ENCODE peak calls at places on chromosome 12, in eight cellular contexts. Y is left lung, L is LNCaP clone FGC, W is testis, Z is right lobe of liver, U is astrocyte of the spinal cord, P is tibial nerve, X is prostate gland. G is an unnamed sample.

GRCh38 chr12:120903382-120903817 is 758 bp downstream of the SPPL3 start:
- DNase-seq in U (peak; percentile 9), Y (peak; percentile 89), W (peak; percentile 82), Z (peak; percentile 86), L (no peak), P (peak; percentile 49), X (peak; percentile 28), G (peak; percentile 19)

GRCh38 chr12:13027032-13027431 is 17.1 kb upstream of the FAM234B start:
- DNase-seq in Y (no peak), L (no peak), P (no peak), Z (no peak), W (no peak), U (no peak), X (no peak), G (no peak)

GRCh38 chr12:32983968-32984367 is 87.4 kb upstream of the PKP2 start:
- DNase-seq in L (no peak), X (no peak), P (no peak), Y (no peak), U (no peak), W (peak; percentile 23), Z (no peak), G (no peak)

GRCh38 chr12:131759176-131759575 is 48.3 kb downstream of the SFSWAP start:
- DNase-seq in L (no peak), Z (no peak), Y (no peak), U (peak; percentile 24), W (no peak), P (no peak), X (no peak), G (no peak)

GRCh38 chr12:68334136-68334535 is 2.0 kb upstream of the MDM1 start:
- DNase-seq in Y (no peak), L (no peak), X (no peak), P (no peak), U (no peak), Z (peak; percentile 28), W (peak; percentile 39), G (no peak)

GRCh38 chr12:81257952-81258551 is 180.2 kb downstream of the ACSS3 start:
- DNase-seq in P (peak; percentile 19), Z (no peak), X (no peak), L (peak; percentile 36), Y (no peak), U (peak; percentile 70), W (no peak), G (peak; percentile 71)

GRCh38 chr12:64102339-64102738 is 119.8 kb downstream of the KICS2 start:
- DNase-seq in W (no peak), Z (no peak), Y (no peak), P (no peak), L (no peak), X (no peak), U (peak; percentile 72), G (no peak)

GRCh38 chr12:63212316-63212715 is 61.3 kb upstream of the AVPR1A start:
- DNase-seq in W (no peak), X (no peak), U (no peak), L (no peak), Y (no peak), Z (no peak), P (no peak), G (no peak)

GRCh38 chr12:133010657-133011297 is 24.6 kb downstream of the ZNF26 start:
- DNase-seq in W (no peak), X (no peak), U (no peak), Y (no peak), P (no peak), L (no peak), Z (no peak), G (peak; percentile 7)

GRCh38 chr12:13000935-13001724 is 1.1 kb upstream of the HEBP1 start:
- DNase-seq in U (peak; percentile 54), X (peak; percentile 60), P (no peak), L (no peak), W (peak; percentile 74), Y (peak; percentile 91), Z (peak; percentile 78), G (peak; percentile 68)

GRCh38 chr12:80648866-80649265 is 58.6 kb upstream of the MYF6 start:
- DNase-seq in X (no peak), Z (no peak), Y (no peak), L (no peak), U (peak; percentile 84), P (no peak), W (no peak), G (peak; percentile 27)

GRCh38 chr12:130813949-130814348 is 25.1 kb downstream of the STX2 start:
- DNase-seq in P (no peak), X (no peak), Z (no peak), U (no peak), W (no peak), L (no peak), Y (no peak), G (no peak)

GRCh38 chr12:119659289-119659897 is 8.5 kb upstream of the PRKAB1 start:
- DNase-seq in X (no peak), Z (no peak), Y (no peak), P (peak; percentile 56), U (peak; percentile 25), L (no peak), W (peak; percentile 38), G (peak; percentile 38)

GRCh38 chr12:90868626-90869025 is 86.3 kb downstream of the CCER1 start:
- DNase-seq in U (no peak), P (no peak), L (no peak), X (no peak), Y (no peak), Z (no peak), W (no peak), G (no peak)
- TF ChIP-seq CTCF in U (no peak), P (no peak), L (no peak), X (no peak), Y (no peak), Z (no peak), W (no peak), G (no peak)

DNA sequence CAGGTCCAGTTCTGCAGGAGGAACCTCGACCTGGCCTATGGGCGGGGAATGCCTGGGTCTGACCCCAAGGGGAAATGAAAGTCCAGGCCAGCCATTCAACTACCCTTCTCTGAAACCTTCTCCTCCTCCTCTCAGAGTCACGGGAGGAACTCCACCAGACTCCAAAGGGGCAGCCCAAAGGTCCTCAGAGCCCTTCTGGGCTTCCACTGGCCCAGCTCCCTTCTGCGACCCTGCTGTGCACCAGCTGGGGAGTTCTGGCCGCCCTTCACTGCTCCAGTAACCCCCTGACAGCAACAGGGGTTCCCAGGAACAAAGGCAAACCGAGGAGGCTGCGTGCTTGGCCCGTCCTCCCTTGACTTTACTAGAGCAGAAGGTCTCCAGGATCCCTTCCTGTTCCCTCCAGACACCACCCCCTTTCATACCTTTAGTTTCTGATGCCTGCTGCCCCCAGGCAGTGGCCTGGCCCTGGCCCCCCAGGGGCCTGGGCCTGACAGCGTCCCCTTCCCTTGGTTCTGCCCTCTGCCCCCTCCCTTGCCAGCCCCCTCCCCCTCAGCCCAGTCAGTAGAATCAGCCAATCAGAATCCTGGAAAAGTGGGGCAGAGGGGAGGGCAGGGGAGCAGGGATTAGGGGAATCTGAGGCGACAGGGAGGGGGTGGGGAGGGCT is 850 bp upstream of the ZNF385A start:
- DNase-seq in L (no peak), Y (no peak), Z (no peak), X (no peak), W (no peak), P (no peak), U (no peak), G (no peak)
- H3K4me3 ChIP-seq in L (no peak overlapping the region), Y (no peak overlapping the region), Z (no peak overlapping the region), X (no peak overlapping the region), W (no peak overlapping the region), P (no peak overlapping the region), U (no peak overlapping the region), G (no peak overlapping the region)

DNA sequence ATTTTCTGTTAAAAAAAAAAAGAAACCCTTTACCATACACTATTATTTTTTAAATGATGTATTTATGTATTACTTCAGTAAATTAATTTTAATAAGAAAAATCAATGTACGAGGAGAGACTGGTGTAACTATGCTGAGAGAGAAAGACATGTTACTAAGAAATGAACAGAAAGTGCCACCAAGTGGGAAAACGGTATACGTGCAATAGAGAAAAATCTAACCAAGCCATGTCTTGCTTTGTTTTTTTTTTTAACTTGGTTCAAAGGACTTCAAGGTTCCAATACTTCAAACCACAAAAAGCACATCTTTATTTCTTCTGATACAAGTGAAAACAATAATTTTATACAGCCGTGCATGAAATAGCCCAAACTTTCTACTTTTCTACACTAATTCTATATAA is 22.9 kb downstream of the NDUFA12 start:
- DNase-seq in U (peak; percentile 56), P (no peak), W (no peak), Y (no peak), L (peak; percentile 25), X (no peak), Z (no peak), G (peak; percentile 46)
- TF ChIP-seq CTCF in U (peak; percentile 47), P (peak; percentile 18), W (no peak), Y (no peak), L (peak; percentile 63), X (peak; percentile 49), Z (no peak), G (no peak)

DNA sequence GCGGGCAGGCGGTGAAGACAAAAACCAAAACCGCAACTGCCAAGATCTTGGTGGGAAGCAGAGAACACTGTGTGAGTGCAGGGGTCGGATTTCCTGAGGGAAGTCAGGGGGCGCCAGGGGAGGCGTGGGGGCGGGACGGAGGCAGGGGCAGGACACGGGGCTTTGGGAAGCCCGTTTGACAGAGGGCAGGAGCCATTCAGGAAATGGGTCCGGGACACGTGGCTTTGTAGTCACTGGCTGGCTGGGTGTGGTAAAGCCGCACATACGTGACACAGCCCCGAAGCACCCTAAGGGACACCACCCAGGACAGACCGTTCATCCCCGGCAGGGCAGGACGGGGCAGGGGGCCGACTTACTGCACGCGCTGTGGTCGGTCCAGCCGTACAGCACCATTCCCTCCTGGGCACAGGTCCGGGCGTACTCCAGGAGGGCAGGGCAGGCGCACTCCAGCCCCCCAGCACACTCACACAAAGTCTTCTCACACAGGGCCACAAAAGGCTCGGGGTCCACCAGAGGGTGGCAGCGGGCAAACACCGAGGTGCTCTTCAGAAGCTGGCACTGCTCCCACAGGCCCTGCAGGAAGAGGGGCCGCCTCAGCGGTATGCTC is 49.4 kb downstream of the VWF start:
- DNase-seq in U (no peak), Z (peak; percentile 59), P (no peak), Y (peak; percentile 81), W (no peak), L (no peak), X (no peak), G (peak; percentile 41)
- H3K4me3 ChIP-seq in U (no peak overlapping the region), Z (no peak overlapping the region), P (peak overlapping the region; percentile 35), Y (peak overlapping the region; percentile 26), W (no peak overlapping the region), L (no peak overlapping the region), X (peak overlapping the region; percentile 1), G (peak overlapping the region; percentile 2)